ENCODE peak calls at places on chromosomes 5 and 9, in nine cellular contexts. C is T-helper 2 cell; M is activated CD4-positive, alpha-beta T cell treated with anti-CD3 and anti-CD28 coated beads for 1 hour; Q is fibroblast of lung; K is suprapubic skin; Z is ACHN; W is NCI-H1417; B is A549; G is NCI-H1930. D is an unnamed sample.

GRCh38 chr5:36414869-36415282 is 113.2 kb upstream of the RANBP3L start:
- DNase-seq in C (peak), M (no peak), Q (peak), K (no peak), Z (peak), W (peak), B (no peak), G (peak), D (peak)

GRCh38 chr9:13904311-13904710 is 409.6 kb downstream of the NFIB start:
- DNase-seq in C (no peak), M (no peak), Q (no peak), K (no peak), Z (no peak), W (no peak), B (no peak), G (no peak), D (no peak)

GRCh38 chr5:168960492-168960891 is 340.4 kb downstream of the SLIT3 start:
- DNase-seq in C (peak), M (no peak), Q (no peak), K (no peak), Z (no peak), W (no peak), B (no peak), G (no peak), D (no peak)

GRCh38 chr9:90095682-90096081 is 490.9 kb downstream of the GADD45G start:
- DNase-seq in C (peak), M (no peak), Q (no peak), K (no peak), Z (no peak), W (peak), B (no peak), G (peak), D (no peak)

GRCh38 chr9:100443781-100444768 is 17.1 kb downstream of the MSANTD3 start:
- DNase-seq in C (no peak), M (no peak), Q (peak), K (no peak), Z (no peak), W (no peak), B (no peak), G (no peak), D (no peak)

GRCh38 chr5:149915392-149916260 is 29.0 kb downstream of the PDE6A start:
- DNase-seq in C (no peak), M (no peak), Q (no peak), K (no peak), Z (no peak), W (no peak), B (no peak), G (no peak), D (no peak)

GRCh38 chr5:96146675-96147074 is 185.0 kb upstream of the ELL2 start:
- DNase-seq in C (peak), M (no peak), Q (peak), K (no peak), Z (no peak), W (no peak), B (no peak), G (no peak), D (no peak)

GRCh38 chr5:124932791-124933600 is 186.6 kb upstream of the ZNF608 start:
- DNase-seq in C (no peak), M (no peak), Q (peak), K (no peak), Z (peak), W (no peak), B (no peak), G (no peak), D (no peak)

GRCh38 chr5:95989283-95990048 is 27.8 kb upstream of the ELL2 start:
- DNase-seq in C (no peak), M (no peak), Q (no peak), K (no peak), Z (no peak), W (peak), B (no peak), G (peak), D (no peak)

GRCh38 chr5:129899454-129899853 is 4.8 kb upstream of the CHSY3 start:
- DNase-seq in C (no peak), M (no peak), Q (peak), K (no peak), Z (peak), W (peak), B (no peak), G (peak), D (no peak)

GRCh38 chr5:1975406-1975715 is 92.6 kb upstream of the IRX4 start:
- DNase-seq in C (no peak), M (no peak), Q (no peak), K (no peak), Z (no peak), W (peak), B (no peak), G (no peak), D (no peak)

GRCh38 chr9:84404095-84404686 is 63.6 kb upstream of the SLC28A3 start:
- DNase-seq in C (peak), M (no peak), Q (no peak), K (no peak), Z (peak), W (peak), B (no peak), G (no peak), D (no peak)

GRCh38 chr5:56429110-56429561 is 196.0 kb upstream of the ANKRD55 start:
- DNase-seq in C (no peak), M (no peak), Q (peak), K (no peak), Z (no peak), W (peak), B (no peak), G (no peak), D (peak)

GRCh38 chr5:105931782-105932489 is 1738.8 kb downstream of the EFNA5 start:
- DNase-seq in C (no peak), M (no peak), Q (peak), K (no peak), Z (no peak), W (no peak), B (no peak), G (no peak), D (no peak)

GRCh38 chr9:110440161-110440560 is 102.5 kb upstream of the TXNDC8 start:
- DNase-seq in C (no peak), M (no peak), Q (peak), K (no peak), Z (no peak), W (no peak), B (no peak), G (no peak), D (no peak)

GRCh38 chr9:5052858-5053257 is 67.8 kb downstream of the JAK2 start:
- DNase-seq in C (no peak), M (no peak), Q (peak), K (no peak), Z (no peak), W (no peak), B (no peak), G (no peak), D (no peak)

GRCh38 chr9:78577507-78577906 is 280.6 kb downstream of the PSAT1 start:
- DNase-seq in C (no peak), M (no peak), Q (no peak), K (peak), Z (no peak), W (no peak), B (no peak), G (no peak), D (no peak)

GRCh38 chr9:134128727-134129679 is 6.9 kb upstream of the WDR5 start:
- DNase-seq in C (no peak), M (no peak), Q (no peak), K (no peak), Z (no peak), W (no peak), B (no peak), G (no peak), D (no peak)

GRCh38 chr9:107727113-107727780 is 237.7 kb upstream of the KLF4 start:
- DNase-seq in C (no peak), M (no peak), Q (peak), K (no peak), Z (no peak), W (no peak), B (no peak), G (no peak), D (no peak)

GRCh38 chr9:133387680-133388079 is 11.5 kb downstream of the STKLD1 start:
- DNase-seq in C (no peak), M (no peak), Q (no peak), K (no peak), Z (no peak), W (peak), B (no peak), G (no peak), D (no peak)

GRCh38 chr5:178129296-178129695 is 1.5 kb upstream of the RMND5B start:
- DNase-seq in C (no peak), M (no peak), Q (no peak), K (no peak), Z (no peak), W (no peak), B (no peak), G (no peak), D (no peak)

GRCh38 chr5:7392401-7393024 is 3.4 kb upstream of the ADCY2 start:
- DNase-seq in C (no peak), M (no peak), Q (peak), K (no peak), Z (peak), W (peak), B (peak), G (peak), D (peak)

GRCh38 chr9:112112519-112112918 is 62.6 kb downstream of the SUSD1 start:
- DNase-seq in C (no peak), M (no peak), Q (peak), K (no peak), Z (peak), W (no peak), B (peak), G (no peak), D (peak)

GRCh38 chr9:88781500-88782391 is 209.5 kb upstream of the S1PR3 start:
- DNase-seq in C (peak), M (no peak), Q (peak), K (no peak), Z (no peak), W (peak), B (no peak), G (no peak), D (no peak)

GRCh38 chr9:126503333-126504085 is 110.2 kb upstream of the LMX1B start:
- DNase-seq in C (no peak), M (no peak), Q (no peak), K (no peak), Z (no peak), W (no peak), B (no peak), G (no peak), D (no peak)

GRCh38 chr5:61768692-61769281 is 436.7 kb downstream of the ZSWIM6 start:
- DNase-seq in C (peak), M (no peak), Q (no peak), K (no peak), Z (peak), W (peak), B (peak), G (peak), D (peak)

GRCh38 chr9:948497-948896 is 28.0 kb upstream of the DMRT3 start:
- DNase-seq in C (no peak), M (no peak), Q (no peak), K (no peak), Z (no peak), W (no peak), B (no peak), G (no peak), D (no peak)